ENCODE peak calls at places on chromosomes 1 and 21, in four cellular contexts. A, G, F and R are unnamed samples.

GRCh38 chr1:174965006-174965971 is 34.5 kb upstream of the CACYBP start:
- DNase-seq in A (no peak), G (no peak), F (no peak), R (peak)

GRCh38 chr1:148310807-148311206 is 158.7 kb upstream of the NBPF11 start:
- DNase-seq in A (no peak), G (no peak), F (no peak), R (no peak)

GRCh38 chr1:77831976-77832695 is 52.7 kb downstream of the MIGA1 start:
- DNase-seq in A (no peak), G (peak), F (no peak), R (no peak)

GRCh38 chr1:194069831-194070218 is 883.4 kb upstream of the B3GALT2 start:
- DNase-seq in A (no peak), G (no peak), F (no peak), R (no peak)

GRCh38 chr1:110339427-110340206 is 440 bp downstream of the RBM15 start:
- DNase-seq in A (no peak), G (peak), F (peak), R (no peak)

GRCh38 chr1:165696625-165697100 is 1.7 kb downstream of the ALDH9A1 start:
- DNase-seq in A (no peak), G (peak), F (no peak), R (no peak)

GRCh38 chr1:183228650-183229220 is 42.7 kb downstream of the LAMC2 start:
- DNase-seq in A (no peak), G (no peak), F (peak), R (no peak)

GRCh38 chr1:184403961-184404726 is 17.3 kb downstream of the C1orf21 start:
- DNase-seq in A (no peak), G (no peak), F (no peak), R (no peak)

GRCh38 chr21:23977971-23978370 is 1629.3 kb downstream of the MRPL39 start:
- DNase-seq in A (no peak), G (no peak), F (no peak), R (no peak)

GRCh38 chr1:36328713-36329112 is 5.3 kb upstream of the EVA1B start:
- DNase-seq in A (no peak), G (peak), F (peak), R (no peak)

GRCh38 chr1:179767996-179768395 is 24.9 kb downstream of the FAM163A start:
- DNase-seq in A (no peak), G (no peak), F (no peak), R (no peak)

GRCh38 chr21:46555678-46556077 is 49.2 kb downstream of the S100B start:
- DNase-seq in A (no peak), G (no peak), F (no peak), R (peak)

GRCh38 chr1:65431111-65431705 is 10.7 kb downstream of the LEPR start:
- DNase-seq in A (no peak), G (peak), F (peak), R (no peak)

GRCh38 chr21:28067015-28067414 is 925.7 kb downstream of the LTN1 start:
- DNase-seq in A (no peak), G (no peak), F (no peak), R (no peak)

GRCh38 chr1:19154876-19155275 is 55.2 kb downstream of the UBR4 start:
- DNase-seq in A (no peak), G (no peak), F (no peak), R (no peak)

GRCh38 chr1:17743028-17743706 is 12.0 kb upstream of the ACTL8 start:
- DNase-seq in A (no peak), G (no peak), F (no peak), R (no peak)

GRCh38 chr1:15445390-15446122 is 7.3 kb downstream of the CTRC start:
- DNase-seq in A (no peak), G (no peak), F (no peak), R (no peak)

GRCh38 chr1:108009603-108010195 is 44.7 kb upstream of the VAV3 start:
- DNase-seq in A (no peak), G (peak), F (no peak), R (no peak)

GRCh38 chr21:33901421-33902288 is 13.9 kb downstream of the ATP5PO start:
- DNase-seq in A (peak), G (peak), F (no peak), R (no peak)